ENCODE peak calls at places on chromosomes 3 and 15, in nine cellular contexts. C is naive thymus-derived CD8-positive, alpha-beta T cell; W is GOT3; X is activated CD4-positive, alpha-beta T cell treated with anti-CD3 and anti-CD28 coated beads, Interleukin-2, amount 10 ng/mL, durations not matched to agents 7 days and 5 days; P is T1000; Y is right cardiac atrium; S is NCI-H1105 treated with DMSO at 0.1 percent for 48 hours; M is memory B cell; V is HS-27A. K is an unnamed sample.
A peak's percentile ranks its signal among the peaks of the same experiment; 100 is the strongest.

GRCh38 chr3:155153242-155154186 is 73.4 kb downstream of the MME start:
- DNase-seq in V (no peak), W (no peak), P (no peak), X (no peak), S (no peak), M (no peak), Y (no peak), C (no peak), K (no peak)

GRCh38 chr3:5181479-5182141 is 5.9 kb upstream of the EDEM1 start:
- DNase-seq in W (no peak), X (no peak), V (no peak), M (peak; percentile 40), Y (no peak), P (no peak), S (no peak), C (no peak), K (no peak)

GRCh38 chr3:128548426-128549282 is 55.7 kb upstream of the GATA2 start:
- DNase-seq in V (no peak), P (no peak), M (no peak), Y (peak; percentile 69), W (no peak), C (no peak), S (no peak), X (no peak), K (peak; percentile 27)

GRCh38 chr15:43253431-43254403 is 13.0 kb downstream of the TGM5 start:
- DNase-seq in P (no peak), V (peak; percentile 27), S (no peak), M (peak; percentile 64), W (no peak), C (no peak), X (no peak), Y (no peak), K (no peak)

GRCh38 chr15:69807752-69808151 is 290.0 kb downstream of the TLE3 start:
- DNase-seq in X (no peak), M (no peak), Y (peak; percentile 28), C (no peak), V (no peak), P (peak; percentile 48), S (no peak), W (no peak), K (no peak)

GRCh38 chr3:197501879-197502620 is 53.7 kb downstream of the BDH1 start:
- DNase-seq in P (no peak), M (no peak), X (peak; percentile 44), W (no peak), S (no peak), C (no peak), Y (peak; percentile 41), V (peak; percentile 84), K (peak; percentile 74)

GRCh38 chr15:29124581-29125381 is 144.8 kb downstream of the NSMCE3 start:
- DNase-seq in S (no peak), M (no peak), P (no peak), W (no peak), Y (no peak), V (no peak), C (no peak), X (no peak), K (no peak)

GRCh38 chr15:58171476-58172061 is 33.4 kb downstream of the AQP9 start:
- DNase-seq in P (no peak), M (no peak), C (no peak), Y (no peak), S (no peak), X (no peak), V (no peak), W (no peak), K (no peak)

GRCh38 chr3:194828126-194828525 is 142.4 kb downstream of the FAM43A start:
- DNase-seq in M (no peak), C (no peak), S (no peak), V (no peak), P (no peak), W (no peak), Y (no peak), X (no peak), K (no peak)

GRCh38 chr3:125043599-125044151 is 12.1 kb downstream of the HEG1 start:
- DNase-seq in S (no peak), M (no peak), V (no peak), C (no peak), Y (peak; percentile 74), X (no peak), P (no peak), W (no peak), K (no peak)